ENCODE peak calls at places on chromosomes 7 and 10, in five cellular contexts. S is stimulated activated CD4-positive, alpha-beta T cell treated with anti-CD3 and anti-CD28 coated beads, Interleukin-2, amount 100 ng/mL, for 24 hours; T is NCI-H2029; O is EH; U is NCI-H2081. Y is an unnamed sample.

GRCh38 chr10:26437637-26438461 is at the start of gene APBB1IP:
- DNase-seq in T (no peak), O (peak; percentile 69), U (no peak), S (peak; percentile 60), Y (peak; percentile 39)

GRCh38 chr7:100429637-100430449 is at the start of gene MEPCE:
- DNase-seq in O (peak; percentile 98), S (peak; percentile 97), T (peak; percentile 94), U (peak; percentile 96), Y (peak; percentile 96)

GRCh38 chr10:43808136-43808535 is 159.5 kb upstream of the ZNF32 start:
- DNase-seq in S (no peak), O (peak; percentile 58), T (no peak), U (no peak), Y (no peak)

GRCh38 chr10:131901181-131901829 is 497 bp downstream of the PPP2R2D start:
- DNase-seq in U (peak; percentile 1), T (no peak), O (peak; percentile 45), S (peak; percentile 59), Y (no peak)

GRCh38 chr10:70169011-70169410 is 1.3 kb downstream of the SAR1A start:
- DNase-seq in O (peak; percentile 44), U (no peak), T (no peak), S (no peak), Y (no peak)

GRCh38 chr7:151968357-151968756 is 12.1 kb downstream of the GALNTL5 start:
- DNase-seq in O (no peak), T (peak; percentile 42), S (no peak), U (no peak), Y (no peak)

GRCh38 chr7:145106001-145106400 is 270.1 kb upstream of the TPK1 start:
- DNase-seq in U (peak; percentile 84), O (no peak), S (no peak), T (peak; percentile 43), Y (no peak)

GRCh38 chr7:30829476-30829875 is 58.3 kb downstream of the MINDY4 start:
- DNase-seq in U (no peak), T (no peak), O (no peak), S (no peak), Y (no peak)

GRCh38 chr10:398954-399353 is 263.7 kb downstream of the ZMYND11 start:
- DNase-seq in T (no peak), S (no peak), U (no peak), O (no peak), Y (no peak)

GRCh38 chr7:117829450-117829849 is 43.8 kb downstream of the CTTNBP2 start:
- DNase-seq in U (no peak), T (no peak), S (no peak), O (no peak), Y (no peak)

Y was measured in breast epithelium.